ENCODE peak calls at places on chromosome 6, in seven cellular contexts. B is breast epithelium, F is heart left ventricle, O is left ventricle myocardium inferior, M is IMR-90, L is suprapubic skin, Q is gastrocnemius medialis. H is an unnamed sample.

GRCh38 chr6:2221724-2222274 is 23.6 kb downstream of the GMDS start:
- DNase-seq in B (no peak), F (no peak), O (no peak), M (no peak), L (no peak), Q (no peak), H (no peak)

GRCh38 chr6:105424177-105424783 is 21.4 kb upstream of the PREP start:
- DNase-seq in B (no peak), F (no peak), O (no peak), M (peak; percentile 63), L (no peak), Q (peak; percentile 38), H (no peak)

GRCh38 chr6:170227521-170227983 is 63.3 kb downstream of the DLL1 start:
- DNase-seq in B (no peak), F (peak; percentile 43), O (no peak), M (no peak), L (peak; percentile 52), Q (no peak), H (no peak)

GRCh38 chr6:31968791-31969711 is 2.9 kb downstream of the DXO start:
- DNase-seq in B (no peak), F (no peak), O (no peak), M (no peak), L (no peak), Q (no peak), H (no peak)

GRCh38 chr6:169848946-169849345 is 97.5 kb downstream of the ERMARD start:
- DNase-seq in B (peak; percentile 37), F (peak; percentile 41), O (no peak), M (no peak), L (no peak), Q (no peak), H (no peak)

GRCh38 chr6:84309336-84309735 is 81.9 kb upstream of the CEP162 start:
- DNase-seq in B (no peak), F (no peak), O (no peak), M (no peak), L (no peak), Q (no peak), H (no peak)

GRCh38 chr6:98477231-98477630 is 357.1 kb upstream of the POU3F2 start:
- DNase-seq in B (no peak), F (no peak), O (no peak), M (no peak), L (no peak), Q (no peak), H (no peak)

GRCh38 chr6:19297880-19298279 is 539.3 kb upstream of the ID4 start:
- DNase-seq in B (no peak), F (no peak), O (no peak), M (no peak), L (no peak), Q (peak; percentile 36), H (no peak)

GRCh38 chr6:33927551-33927950 is 123.7 kb upstream of the MLN start:
- DNase-seq in B (no peak), F (no peak), O (no peak), M (peak; percentile 72), L (no peak), Q (peak; percentile 23), H (no peak)
- H3K4me1 ChIP-seq in B (no peaks in the 10 kb centered on the region), F (no peaks in the 10 kb centered on the region), O (no peaks in the 10 kb centered on the region), M (no peaks in the 10 kb centered on the region), L (peaks cover 3% of the 10 kb centered on the region), Q (peaks cover 3% of the 10 kb centered on the region), H (no peaks in the 10 kb centered on the region)

GRCh38 chr6:157537518-157537917 is 156.5 kb downstream of the ZDHHC14 start:
- DNase-seq in B (no peak), F (no peak), O (no peak), M (peak; percentile 45), L (no peak), Q (peak; percentile 48), H (no peak)

GRCh38 chr6:157534134-157534871 is 153.3 kb downstream of the ZDHHC14 start:
- DNase-seq in B (no peak), F (no peak), O (no peak), M (no peak), L (no peak), Q (no peak), H (no peak)

GRCh38 chr6:157534991-157535353 is 154.0 kb downstream of the ZDHHC14 start:
- DNase-seq in B (no peak), F (no peak), O (no peak), M (no peak), L (no peak), Q (no peak), H (no peak)

GRCh38 chr6:157536218-157536534 is 155.2 kb downstream of the ZDHHC14 start:
- DNase-seq in B (no peak), F (no peak), O (no peak), M (no peak), L (no peak), Q (no peak), H (no peak)

DNA sequence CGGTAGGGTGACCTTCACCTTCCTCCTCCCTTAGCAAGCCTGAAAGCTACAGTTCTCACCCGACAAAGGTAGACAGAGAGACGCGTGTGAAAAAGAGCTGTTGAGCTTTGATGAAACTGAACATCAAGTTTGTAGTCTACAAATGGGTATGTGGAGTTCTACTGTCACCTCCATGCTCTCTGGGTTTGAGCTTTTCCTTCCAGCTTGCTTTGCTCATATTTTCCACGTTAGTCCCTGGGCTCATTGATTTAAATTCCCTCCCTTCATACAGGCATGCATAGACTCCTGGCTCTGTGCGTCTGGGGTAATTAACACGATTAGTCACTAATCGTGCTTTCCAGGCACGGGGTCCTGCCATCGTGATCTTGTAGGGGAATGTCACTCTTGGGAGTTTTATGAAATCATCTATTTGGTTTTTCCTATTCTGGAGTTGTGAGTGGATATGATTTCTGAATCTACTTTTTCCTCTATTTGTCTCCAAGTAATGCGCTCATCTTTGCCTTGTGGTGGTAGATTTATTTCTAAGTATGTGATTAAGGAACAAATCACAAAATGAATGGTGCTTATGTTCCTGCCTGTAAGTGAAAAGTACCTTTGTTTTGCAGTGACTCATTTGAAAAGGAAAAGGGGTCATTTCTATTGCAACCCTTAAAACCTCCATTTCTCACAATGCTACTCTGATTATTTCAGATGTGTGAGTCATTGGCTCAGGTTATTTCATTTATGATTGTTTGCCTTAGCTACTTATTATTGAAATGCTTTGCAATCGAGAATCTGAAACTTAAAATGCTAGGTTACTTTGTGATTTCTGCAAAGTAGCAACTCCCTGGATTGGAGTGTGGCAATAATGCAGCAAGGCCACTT is 154.6 kb downstream of the ZDHHC14 start:
- DNase-seq in B (no peak), F (no peak), O (no peak), M (peak; percentile 80), L (no peak), Q (no peak), H (no peak)
- H3K4me1 ChIP-seq in B (no peaks in the 10 kb centered on the region), F (peaks cover 19% of the 10 kb centered on the region), O (peaks cover 48% of the 10 kb centered on the region), M (peaks cover 11% of the 10 kb centered on the region), L (peaks cover 37% of the 10 kb centered on the region), Q (peaks cover 50% of the 10 kb centered on the region), H (no peaks in the 10 kb centered on the region)

DNA sequence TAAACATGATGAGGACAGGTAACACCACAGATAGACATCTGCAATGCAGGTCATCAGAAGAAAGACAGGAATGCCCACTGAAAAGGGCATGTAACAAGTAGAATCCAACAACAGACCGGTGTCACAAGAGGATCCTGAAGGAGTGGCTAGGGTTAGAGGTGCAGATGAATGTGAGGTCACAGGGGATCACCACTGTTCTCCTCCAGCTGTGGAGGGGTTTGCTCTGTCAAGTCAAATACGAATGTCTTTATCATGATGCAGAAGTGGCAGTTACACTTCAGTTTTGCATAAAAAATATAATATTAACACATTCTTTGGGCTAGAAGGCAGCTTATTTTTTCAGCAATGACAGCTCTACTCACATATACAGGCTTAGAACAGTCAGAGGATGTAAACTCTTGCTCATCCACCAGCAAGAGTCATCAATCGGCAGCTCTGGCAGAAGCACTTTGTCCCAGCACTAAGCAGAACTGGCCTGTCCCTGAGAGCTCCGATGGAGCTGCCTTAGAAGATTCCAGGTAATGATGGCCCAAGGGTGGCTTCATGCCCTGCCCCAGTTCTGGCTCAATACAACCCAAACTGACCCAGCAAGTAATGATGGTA is 130.4 kb upstream of the TRAF3IP2 start:
- DNase-seq in B (no peak), F (no peak), O (no peak), M (peak; percentile 50), L (no peak), Q (no peak), H (no peak)
- H3K4me1 ChIP-seq in B (no peaks in the 10 kb centered on the region), F (peaks cover 11% of the 10 kb centered on the region), O (peaks cover 80% of the 10 kb centered on the region), M (peaks cover 20% of the 10 kb centered on the region), L (peaks cover 17% of the 10 kb centered on the region), Q (peaks cover 10% of the 10 kb centered on the region), H (no peaks in the 10 kb centered on the region)

GRCh38 chr6:114055319-114055718 is 84.4 kb upstream of the HDAC2 start:
- DNase-seq in B (no peak), F (no peak), O (no peak), M (no peak), L (no peak), Q (no peak), H (no peak)
- H3K4me1 ChIP-seq in B (no peaks in the 10 kb centered on the region), F (no peaks in the 10 kb centered on the region), O (no peaks in the 10 kb centered on the region), M (peaks cover 5% of the 10 kb centered on the region), L (no peaks in the 10 kb centered on the region), Q (no peaks in the 10 kb centered on the region), H (no peaks in the 10 kb centered on the region)